ENCODE peak calls at places on chromosomes 12 and 14, in eight cellular contexts. V is neuronal stem cell, C is BE2C, G is keratinocyte, K is progenitor cell of endocrine pancreas, U is right cardiac atrium, E is IMR-90, O is stomach. Y is an unnamed sample.

GRCh38 chr14:68403191-68403781 is 389.6 kb downstream of the ZFP36L1 start:
- DNase-seq in V (no peak), C (no peak), G (no peak), K (no peak), U (no peak), E (no peak), O (no peak), Y (no peak)

GRCh38 chr12:254912-255311 is 7.7 kb downstream of the SLC6A13 start:
- DNase-seq in V (no peak), C (no peak), G (no peak), K (no peak), U (no peak), E (no peak), O (no peak), Y (no peak)

GRCh38 chr12:13889913-13890312 is 91.5 kb downstream of the GRIN2B start:
- DNase-seq in V (no peak), C (no peak), G (no peak), K (no peak), U (no peak), E (no peak), O (no peak), Y (no peak)

GRCh38 chr14:74589291-74589879 is 22.7 kb downstream of the LTBP2 start:
- DNase-seq in V (no peak), C (no peak), G (no peak), K (no peak), U (no peak), E (no peak), O (no peak), Y (no peak)

GRCh38 chr12:19192709-19193108 is 63.2 kb downstream of the PLEKHA5 start:
- DNase-seq in V (no peak), C (no peak), G (no peak), K (no peak), U (no peak), E (no peak), O (no peak), Y (no peak)

GRCh38 chr12:128365032-128365431 is 98.1 kb downstream of the TMEM132C start:
- DNase-seq in V (no peak), C (no peak), G (no peak), K (no peak), U (no peak), E (no peak), O (no peak), Y (no peak)

GRCh38 chr12:71786840-71787239 is 32.2 kb downstream of the RAB21 start:
- DNase-seq in V (no peak), C (no peak), G (no peak), K (no peak), U (no peak), E (no peak), O (no peak), Y (no peak)

GRCh38 chr12:56001446-56002100 is 4.5 kb downstream of the SUOX start:
- DNase-seq in V (no peak), C (no peak), G (no peak), K (no peak), U (no peak), E (no peak), O (no peak), Y (no peak)

GRCh38 chr12:116048886-116049285 is 228.6 kb downstream of the MED13L start:
- DNase-seq in V (no peak), C (no peak), G (no peak), K (no peak), U (no peak), E (no peak), O (no peak), Y (no peak)

GRCh38 chr12:56097738-56098137 is 6.6 kb upstream of the PA2G4 start:
- DNase-seq in V (no peak), C (no peak), G (no peak), K (no peak), U (no peak), E (no peak), O (no peak), Y (no peak)

GRCh38 chr12:107139787-107140186 is 46.4 kb upstream of the CRY1 start:
- DNase-seq in V (no peak), C (no peak), G (no peak), K (no peak), U (no peak), E (no peak), O (no peak), Y (no peak)

GRCh38 chr12:65712264-65713004 is 111.8 kb upstream of the HMGA2 start:
- DNase-seq in V (no peak), C (no peak), G (no peak), K (no peak), U (no peak), E (no peak), O (no peak), Y (no peak)

GRCh38 chr12:54329756-54330155 is 4.8 kb downstream of the COPZ1 start:
- DNase-seq in V (no peak), C (no peak), G (no peak), K (no peak), U (no peak), E (no peak), O (no peak), Y (no peak)

GRCh38 chr12:12724421-12725085 is 7.4 kb downstream of the CDKN1B start:
- DNase-seq in V (no peak), C (no peak), G (no peak), K (no peak), U (no peak), E (no peak), O (no peak), Y (no peak)

GRCh38 chr12:30691122-30691879 is 4.4 kb downstream of the IPO8 start:
- DNase-seq in V (no peak), C (peak), G (no peak), K (no peak), U (peak), E (peak), O (no peak), Y (no peak)

GRCh38 chr14:74763803-74764531 is 851 bp downstream of the YLPM1 start:
- DNase-seq in V (no peak), C (peak), G (no peak), K (no peak), U (no peak), E (peak), O (no peak), Y (no peak)

GRCh38 chr12:47360771-47361388 is 281.1 kb upstream of the AMIGO2 start:
- DNase-seq in V (no peak), C (no peak), G (no peak), K (no peak), U (no peak), E (no peak), O (no peak), Y (no peak)

GRCh38 chr12:109695961-109696461 is 17.6 kb upstream of the FAM222A start:
- DNase-seq in V (no peak), C (no peak), G (no peak), K (no peak), U (no peak), E (no peak), O (no peak), Y (no peak)

GRCh38 chr14:77314043-77314442 is 6.6 kb downstream of the POMT2 start:
- DNase-seq in V (no peak), C (no peak), G (peak), K (no peak), U (no peak), E (peak), O (no peak), Y (no peak)

GRCh38 chr12:10001141-10001778 is 2.3 kb upstream of the CLEC1B start:
- DNase-seq in V (no peak), C (no peak), G (no peak), K (no peak), U (no peak), E (no peak), O (no peak), Y (no peak)

GRCh38 chr12:40065636-40066035 is 40.2 kb downstream of the SLC2A13 start:
- DNase-seq in V (no peak), C (no peak), G (no peak), K (no peak), U (no peak), E (no peak), O (no peak), Y (no peak)

Y was measured in neural crest cell.